ENCODE peak calls at places on chromosomes 2 and 18, in eight cellular contexts. V is SK-N-SH, A is HL-60, E is Panc1, O is K562, W is GM12878, H is HCT116, C is HepG2. Q is an unnamed sample.

GRCh38 chr2:108384662-108385393 is 7.1 kb downstream of the SULT1C4 start:
- DNase-seq in E (no peak), O (no peak), V (no peak), C (no peak), W (no peak), A (no peak), H (no peak), Q (no peak)

GRCh38 chr2:60416221-60417008 is 137.0 kb downstream of the BCL11A start:
- DNase-seq in C (no peak), E (no peak), A (peak; percentile 28), O (no peak), H (no peak), V (no peak), W (no peak), Q (no peak)

GRCh38 chr18:44601447-44601846 is 79.2 kb upstream of the SETBP1 start:
- DNase-seq in E (no peak), O (no peak), C (no peak), H (no peak), W (no peak), A (no peak), V (no peak), Q (no peak)

GRCh38 chr2:65450395-65450794 is 18.0 kb upstream of the SPRED2 start:
- DNase-seq in A (no peak), O (no peak), H (no peak), W (no peak), E (no peak), V (no peak), C (no peak), Q (no peak)

GRCh38 chr2:75246441-75247167 is 47.3 kb upstream of the TACR1 start:
- DNase-seq in V (no peak), W (no peak), A (no peak), H (no peak), O (no peak), E (no peak), C (no peak), Q (no peak)

GRCh38 chr2:218626369-218626768 is 18.7 kb downstream of the PLCD4 start:
- DNase-seq in W (no peak), C (no peak), V (no peak), H (no peak), A (no peak), O (no peak), E (no peak), Q (no peak)

GRCh38 chr2:156057647-156058046 is 274.9 kb downstream of the NR4A2 start:
- DNase-seq in C (no peak), E (no peak), O (no peak), A (no peak), V (no peak), H (no peak), W (no peak), Q (no peak)

GRCh38 chr18:11733031-11733430 is 44.0 kb downstream of the GNAL start:
- DNase-seq in O (peak; percentile 78), W (no peak), A (peak; percentile 56), E (peak; percentile 17), V (peak; percentile 75), C (peak; percentile 32), H (peak; percentile 48), Q (peak; percentile 88)

GRCh38 chr18:12417687-12418086 is 10.0 kb downstream of the PRELID3A start:
- DNase-seq in E (no peak), V (no peak), A (no peak), C (peak; percentile 57), O (no peak), W (no peak), H (no peak), Q (no peak)

GRCh38 chr2:237674731-237675276 is 47.4 kb downstream of the LRRFIP1 start:
- DNase-seq in H (no peak), W (peak; percentile 77), E (no peak), V (peak; percentile 90), A (peak; percentile 92), O (no peak), C (peak; percentile 66), Q (peak; percentile 79)
- H3K4me3 ChIP-seq in H (no peak overlapping the region), W (peak overlapping the region; percentile 10), E (peak overlapping the region; percentile 22), V (no peak overlapping the region), A (no peak overlapping the region), O (no peak overlapping the region), C (peak overlapping the region; percentile 53), Q (peak overlapping the region; percentile 18)

GRCh38 chr2:88269832-88270231 is 99.7 kb downstream of the THNSL2 start:
- DNase-seq in O (no peak), H (no peak), C (no peak), W (no peak), V (no peak), A (no peak), E (no peak), Q (no peak)

GRCh38 chr2:88261725-88262124 is 91.6 kb downstream of the THNSL2 start:
- DNase-seq in V (no peak), H (no peak), C (no peak), E (no peak), A (no peak), O (no peak), W (no peak), Q (no peak)

GRCh38 chr2:88263861-88264260 is 93.7 kb downstream of the THNSL2 start:
- DNase-seq in V (no peak), O (no peak), C (no peak), W (no peak), E (no peak), A (no peak), H (no peak), Q (no peak)

GRCh38 chr2:88265352-88265960 is 95.3 kb downstream of the THNSL2 start:
- DNase-seq in H (peak; percentile 79), A (peak; percentile 17), O (peak; percentile 36), W (peak; percentile 40), C (peak; percentile 86), E (peak; percentile 30), V (no peak), Q (no peak)
- H3K27me3 ChIP-seq in H (no peaks in the 10 kb centered on the region), A (no peaks in the 10 kb centered on the region), O (peaks cover 12% of the 10 kb centered on the region), W (no peaks in the 10 kb centered on the region), C (no peaks in the 10 kb centered on the region), E (peaks cover 11% of the 10 kb centered on the region), V (no peaks in the 10 kb centered on the region), Q (no peaks in the 10 kb centered on the region)

GRCh38 chr2:130158631-130159030 is 13.7 kb upstream of the CCDC74B start:
- DNase-seq in O (no peak), W (no peak), A (no peak), E (no peak), C (no peak), H (no peak), V (no peak), Q (no peak)

GRCh38 chr2:130154773-130155765 is 10.2 kb upstream of the CCDC74B start:
- DNase-seq in V (no peak), H (no peak), O (no peak), A (no peak), C (no peak), E (no peak), W (no peak), Q (no peak)

GRCh38 chr2:130152816-130153595 is 8.1 kb upstream of the CCDC74B start:
- DNase-seq in W (no peak), C (no peak), E (no peak), V (no peak), A (no peak), O (no peak), H (no peak), Q (no peak)

DNA sequence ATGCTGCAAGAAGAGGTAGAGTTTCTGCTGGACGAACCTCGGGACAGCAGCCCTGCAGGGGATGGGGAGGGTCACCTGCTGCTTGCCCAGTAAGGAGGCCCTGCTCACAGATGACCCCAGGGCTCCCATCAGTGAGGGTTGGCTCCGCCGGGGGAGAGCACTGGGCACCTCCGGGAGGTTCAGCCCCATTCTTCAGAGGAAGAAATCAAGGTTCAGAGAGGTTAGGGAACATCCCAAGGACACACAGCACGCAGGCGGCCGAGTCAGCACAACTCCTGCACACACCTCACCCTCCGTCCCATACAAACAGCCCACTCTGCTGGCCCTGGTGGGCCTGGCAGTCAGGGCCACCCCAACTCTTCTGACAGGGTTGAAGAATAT is 11.7 kb upstream of the CCDC74B start:
- DNase-seq in O (no peak), W (no peak), H (no peak), C (no peak), E (no peak), A (no peak), V (no peak), Q (no peak)
- TF ChIP-seq REST in O (no peak), W (no peak), H (no peak), C (no peak), E (no peak), A (no peak), V (no peak), Q (no peak)

DNA sequence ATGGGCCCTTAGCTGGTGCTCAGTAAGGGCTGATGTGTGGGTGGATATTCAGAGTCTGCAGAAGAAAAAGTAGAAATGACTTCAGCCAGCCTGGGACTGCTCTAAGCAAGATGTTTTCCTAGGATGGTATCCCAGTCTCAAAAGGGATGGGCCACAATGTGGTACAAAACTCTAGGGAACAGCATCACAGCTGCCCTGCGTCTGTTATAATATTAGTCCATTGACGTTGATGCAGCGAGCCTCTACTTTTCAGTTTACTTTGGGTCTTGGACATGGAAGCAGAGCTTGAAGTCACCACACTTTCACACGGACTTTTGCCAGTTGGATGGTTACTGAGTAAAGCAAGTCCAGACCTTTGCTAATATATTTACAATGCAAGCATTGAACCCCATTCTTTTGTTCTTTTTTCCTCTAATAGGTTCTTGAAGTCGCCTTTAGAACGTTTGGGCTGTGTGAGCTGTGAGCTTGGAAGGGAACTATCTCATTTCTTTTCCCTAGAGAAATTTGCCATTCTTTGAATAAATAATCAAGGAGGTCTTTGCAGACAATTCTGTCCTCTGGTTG is 105.7 kb downstream of the RDH14 start:
- DNase-seq in W (no peak), A (no peak), C (no peak), V (no peak), E (no peak), H (no peak), O (no peak), Q (no peak)
- H3K4me3 ChIP-seq in W (no peak overlapping the region), A (no peak overlapping the region), C (no peak overlapping the region), V (no peak overlapping the region), E (no peak overlapping the region), H (no peak overlapping the region), O (no peak overlapping the region), Q (no peak overlapping the region)

DNA sequence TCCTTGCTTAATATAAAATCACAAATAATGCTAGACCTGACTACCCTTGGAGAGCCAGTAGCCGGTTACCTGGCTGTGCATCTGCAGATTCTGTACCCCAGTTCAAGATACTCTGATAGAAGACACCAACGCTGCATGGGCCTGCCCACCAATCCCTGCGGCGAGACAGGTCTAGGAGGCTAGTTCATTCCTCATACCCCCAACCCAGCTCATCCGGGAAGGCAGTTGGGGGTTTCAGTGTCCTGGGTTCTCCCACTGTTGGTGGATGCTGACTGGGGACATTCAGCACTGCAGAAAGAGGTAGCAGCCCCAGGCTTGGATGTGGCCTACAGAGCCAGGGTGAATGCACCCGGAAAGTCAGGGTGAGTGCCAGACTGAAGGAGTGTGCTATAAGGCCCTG is 29.7 kb upstream of the ATP6V1B1 start:
- DNase-seq in C (no peak), H (no peak), E (no peak), A (no peak), O (no peak), W (no peak), V (no peak), Q (no peak)
- H3K27me3 ChIP-seq in C (no peaks in the 10 kb centered on the region), H (no peaks in the 10 kb centered on the region), E (no peaks in the 10 kb centered on the region), A (peaks cover 57% of the 10 kb centered on the region), O (peaks cover 46% of the 10 kb centered on the region), W (peaks cover 23% of the 10 kb centered on the region), V (no peaks in the 10 kb centered on the region), Q (peaks cover 100% of the 10 kb centered on the region)